ENCODE peak calls at places on chromosomes 12 and 14, in ten cellular contexts. Q is endodermal cell; H is SW 1271; O is CD4-positive, alpha-beta T cell; P is HCEC 1CT; W is nephron progenitor cell; F is left cardiac atrium; Z is COLO829; V is AG08396; L is cardiac muscle cell. X is an unnamed sample.

GRCh38 chr12:132524405-132524804 is 34.5 kb downstream of the FBRSL1 start:
- DNase-seq in Q (no peak), L (no peak), O (no peak), Z (no peak), F (no peak), W (no peak), V (peak; percentile 45), P (no peak), H (no peak), X (peak; percentile 71)

GRCh38 chr14:29953501-29953900 is 25.9 kb upstream of the PRKD1 start:
- DNase-seq in V (no peak), W (no peak), Z (no peak), O (no peak), Q (no peak), P (no peak), H (no peak), F (no peak), L (no peak), X (no peak)

GRCh38 chr14:79639638-79640037 is 571.7 kb downstream of the DIO2 start:
- DNase-seq in P (no peak), Z (no peak), O (no peak), W (no peak), L (no peak), H (no peak), Q (no peak), V (no peak), F (no peak), X (no peak)

GRCh38 chr12:63787306-63787705 is 7.6 kb downstream of the RXYLT1 start:
- DNase-seq in O (no peak), W (no peak), Q (no peak), F (no peak), H (no peak), L (no peak), P (peak; percentile 60), V (no peak), Z (no peak), X (no peak)

GRCh38 chr12:65524666-65525065 is 246.2 kb downstream of the MSRB3 start:
- DNase-seq in H (no peak), L (no peak), W (no peak), F (no peak), Q (no peak), O (no peak), Z (no peak), P (peak; percentile 76), V (no peak), X (no peak)

GRCh38 chr12:92030618-92031017 is 115.0 kb downstream of the BTG1 start:
- DNase-seq in Z (no peak), O (peak; percentile 48), W (no peak), F (peak; percentile 30), P (peak; percentile 28), V (no peak), L (no peak), Q (no peak), H (no peak), X (no peak)

GRCh38 chr12:27176765-27177164 is 67.3 kb upstream of the STK38L start:
- DNase-seq in F (no peak), W (no peak), O (no peak), L (no peak), P (peak; percentile 93), H (no peak), Q (no peak), V (no peak), Z (no peak), X (no peak)

GRCh38 chr12:48165089-48166031 is 8.0 kb upstream of the ASB8 start:
- DNase-seq in F (no peak), V (peak; percentile 50), P (peak; percentile 38), O (peak; percentile 37), W (peak; percentile 36), Z (peak; percentile 48), L (peak; percentile 70), H (no peak), Q (peak; percentile 78), X (no peak)

GRCh38 chr12:125954362-125954761 is 889.1 kb downstream of the AACS start:
- DNase-seq in L (no peak), O (no peak), W (no peak), H (no peak), Q (peak; percentile 67), Z (no peak), P (no peak), V (no peak), F (no peak), X (no peak)

GRCh38 chr14:39233680-39234326 is at the start of gene MIA2:
- DNase-seq in W (no peak), P (no peak), H (no peak), V (no peak), Q (no peak), Z (no peak), F (no peak), O (no peak), L (no peak), X (no peak)

GRCh38 chr12:52224154-52224553 is 8.9 kb upstream of the KRT7 start:
- DNase-seq in V (no peak), Z (no peak), H (no peak), O (no peak), P (peak; percentile 28), L (no peak), Q (no peak), W (no peak), F (no peak), X (no peak)

GRCh38 chr12:46266382-46266791 is 2.5 kb downstream of the SLC38A1 start:
- DNase-seq in Z (no peak), F (no peak), V (no peak), H (peak; percentile 49), O (no peak), Q (no peak), P (peak; percentile 71), L (no peak), W (no peak), X (no peak)

GRCh38 chr14:74843653-74844052 is 32.3 kb downstream of the PROX2 start:
- DNase-seq in V (peak; percentile 25), Z (no peak), W (no peak), F (no peak), O (no peak), H (no peak), L (no peak), P (peak; percentile 70), Q (no peak), X (no peak)

GRCh38 chr14:92794547-92794941 is 439 bp downstream of the GOLGA5 start:
- DNase-seq in L (peak; percentile 35), Q (no peak), W (peak; percentile 41), H (no peak), P (no peak), V (no peak), O (no peak), Z (no peak), F (peak; percentile 27), X (no peak)

GRCh38 chr12:11650279-11650696 is 814 bp downstream of the ETV6 start:
- DNase-seq in L (no peak), Z (no peak), V (no peak), H (no peak), F (no peak), W (peak; percentile 54), P (no peak), O (no peak), Q (no peak), X (no peak)

GRCh38 chr12:5746917-5747316 is 198.1 kb downstream of the ANO2 start:
- DNase-seq in H (no peak), Z (no peak), F (no peak), L (no peak), O (no peak), P (no peak), V (no peak), Q (no peak), W (no peak), X (no peak)

GRCh38 chr14:43706901-43707300 is 800.2 kb downstream of the FSCB start:
- DNase-seq in O (no peak), Q (no peak), Z (no peak), W (no peak), V (no peak), P (peak; percentile 1), H (no peak), F (no peak), L (no peak), X (no peak)

GRCh38 chr14:34030864-34031263 is 80.0 kb upstream of the EGLN3 start:
- DNase-seq in Q (no peak), L (no peak), H (no peak), W (no peak), F (peak; percentile 33), Z (no peak), P (no peak), V (no peak), O (no peak), X (no peak)

GRCh38 chr12:100962086-100962712 is 167.6 kb downstream of the ANO4 start:
- DNase-seq in W (no peak), O (no peak), L (no peak), Z (peak; percentile 8), V (no peak), P (peak; percentile 42), H (no peak), Q (no peak), F (no peak), X (no peak)

GRCh38 chr12:89281534-89281857 is 70.8 kb downstream of the DUSP6 start:
- DNase-seq in H (no peak), L (no peak), Z (no peak), O (no peak), F (no peak), W (no peak), P (no peak), Q (no peak), V (no peak), X (no peak)

GRCh38 chr12:24121911-24122310 is 172.4 kb upstream of the SOX5 start:
- DNase-seq in W (no peak), P (no peak), V (no peak), Z (no peak), L (no peak), O (no peak), F (no peak), Q (no peak), H (no peak), X (no peak)

GRCh38 chr12:120678572-120678971 is 8.4 kb upstream of the MLEC start:
- DNase-seq in V (no peak), Q (no peak), F (no peak), H (no peak), W (no peak), O (no peak), L (no peak), P (peak; percentile 31), Z (no peak), X (no peak)

GRCh38 chr12:104582739-104583138 is 126.0 kb downstream of the CHST11 start:
- DNase-seq in F (no peak), V (no peak), Z (no peak), H (no peak), P (no peak), Q (no peak), W (no peak), L (no peak), O (no peak), X (no peak)

GRCh38 chr12:55728185-55728931 is 451 bp downstream of the CD63 start:
- DNase-seq in V (peak; percentile 65), H (no peak), P (peak; percentile 59), F (peak; percentile 85), L (peak; percentile 74), W (peak; percentile 67), O (no peak), Q (peak; percentile 83), Z (no peak), X (no peak)

GRCh38 chr14:103123634-103124500 is 606 bp downstream of the TNFAIP2 start:
- DNase-seq in H (no peak), W (no peak), L (no peak), V (peak; percentile 69), P (peak; percentile 20), F (peak; percentile 75), O (no peak), Q (peak; percentile 85), Z (no peak), X (no peak)

GRCh38 chr12:108712164-108712924 is 19.0 kb downstream of the CORO1C start:
- DNase-seq in Q (peak; percentile 53), H (no peak), F (no peak), L (no peak), V (no peak), O (no peak), Z (no peak), P (no peak), W (no peak), X (no peak)

GRCh38 chr14:102226356-102227125 is 78.4 kb downstream of the MOK start:
- DNase-seq in L (no peak), H (no peak), O (no peak), F (no peak), V (no peak), W (no peak), P (no peak), Z (no peak), Q (peak; percentile 63), X (no peak)

GRCh38 chr12:114481200-114481535 is 75.2 kb upstream of the TBX5 start:
- DNase-seq in P (no peak), L (peak; percentile 31), W (peak; percentile 18), Z (no peak), Q (peak; percentile 70), H (no peak), O (no peak), F (no peak), V (no peak), X (no peak)

X was measured in kidney epithelial cell.